ENCODE peak calls at places on chromosomes 5 and 9, in six cellular contexts. O is ovary, T is uterus, U is lower leg skin, Z is breast epithelium, H is testis. N is an unnamed sample.

GRCh38 chr5:9869616-9870288 is 239.6 kb upstream of the TAS2R1 start:
- DNase-seq in U (no peak), T (no peak), Z (no peak), H (no peak), O (no peak), N (no peak)

GRCh38 chr9:76704601-76705204 is 59.5 kb upstream of the PCA3 start:
- DNase-seq in Z (no peak), U (no peak), O (no peak), T (no peak), H (no peak), N (peak)

GRCh38 chr9:28999806-29000205 is 1426.5 kb upstream of the C9orf72 start:
- DNase-seq in T (no peak), H (no peak), U (no peak), Z (no peak), O (no peak), N (no peak)

GRCh38 chr9:78215706-78216105 is 20.2 kb upstream of the CEP78 start:
- DNase-seq in Z (no peak), O (no peak), T (no peak), U (no peak), H (no peak), N (no peak)

GRCh38 chr9:3708751-3709150 is 182.9 kb upstream of the RFX3 start:
- DNase-seq in O (no peak), H (peak), T (no peak), U (no peak), Z (no peak), N (no peak)

GRCh38 chr5:180611140-180611850 is 20.0 kb upstream of the SCGB3A1 start:
- DNase-seq in H (no peak), Z (no peak), U (no peak), O (no peak), T (no peak), N (no peak)

GRCh38 chr9:124209774-124210173 is 48.0 kb upstream of the NEK6 start:
- DNase-seq in T (no peak), H (no peak), Z (no peak), O (no peak), U (no peak), N (no peak)

GRCh38 chr5:10248378-10249260 is 1.1 kb downstream of the ATPSCKMT start:
- DNase-seq in O (peak), H (no peak), U (no peak), T (no peak), Z (no peak), N (peak)

GRCh38 chr5:172905771-172906170 is 53.5 kb upstream of the RPL26L1 start:
- DNase-seq in T (no peak), U (no peak), H (no peak), O (no peak), Z (no peak), N (no peak)

DNA sequence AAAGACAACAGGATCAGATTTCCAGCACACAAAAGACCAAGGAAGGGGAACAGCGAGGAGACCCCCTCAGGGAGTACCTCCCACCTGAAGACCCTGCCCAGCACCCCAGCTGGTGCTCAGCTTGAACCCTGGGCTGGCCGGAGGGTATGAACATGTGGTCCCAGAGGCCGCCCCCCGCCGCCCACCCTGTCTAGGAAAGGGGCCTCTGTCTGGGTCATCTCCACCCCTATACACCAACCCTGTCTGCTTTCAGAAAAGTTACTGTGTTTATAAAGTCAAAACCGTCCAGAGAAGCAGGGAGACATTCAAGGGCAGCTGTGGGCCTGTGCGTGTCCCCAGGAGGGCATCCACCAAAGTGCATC is 72.2 kb downstream of the ADAMTS2 start:
- DNase-seq in U (peak), T (peak), Z (no peak), H (no peak), O (no peak), N (no peak)
- TF ChIP-seq POLR2A in U (no peak), T (no peak), Z (no peak), H (no peak), O (no peak), N (no peak)

DNA sequence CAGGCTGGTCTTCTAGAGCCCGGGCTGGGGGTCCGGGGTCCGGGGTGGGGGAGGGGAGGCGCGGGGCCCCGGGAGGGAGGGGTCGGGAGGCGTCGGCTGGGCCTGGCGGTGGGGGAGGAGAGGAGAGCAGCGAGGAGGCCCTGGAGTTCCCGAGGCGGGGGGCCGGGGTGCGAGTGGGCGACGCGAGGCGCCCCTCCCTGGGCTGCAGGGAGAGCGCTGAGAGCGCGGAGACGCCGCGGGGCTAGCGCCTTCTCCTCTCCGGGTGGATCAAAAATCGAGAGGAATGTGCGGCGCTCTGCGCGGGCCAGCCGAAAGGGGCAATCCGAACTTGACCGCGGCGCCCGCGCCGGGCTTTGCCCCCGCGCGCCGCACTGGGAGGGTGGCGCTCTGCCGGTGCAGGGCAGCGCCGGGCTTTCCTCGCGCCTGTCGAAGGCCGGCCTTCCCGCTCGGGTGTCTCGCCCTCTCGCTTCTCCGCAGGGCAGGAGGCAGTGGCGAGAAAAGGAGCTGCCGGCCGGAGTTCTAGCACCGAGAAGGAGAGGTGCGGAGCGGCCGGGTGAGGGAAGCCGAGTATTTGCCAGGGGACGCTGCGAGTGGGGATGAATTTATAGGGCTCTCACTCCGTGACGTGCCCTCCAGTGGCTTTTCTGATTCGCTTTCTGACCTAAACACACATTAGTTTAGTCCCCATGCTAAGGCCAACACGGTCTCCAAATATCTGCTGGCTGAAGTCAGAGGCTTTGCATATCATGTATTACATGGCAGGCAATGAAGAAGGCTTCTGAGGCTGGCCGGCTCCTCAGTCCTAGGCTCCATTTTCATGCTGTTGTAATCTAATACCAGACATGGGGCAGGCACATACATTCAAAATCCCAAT is at the start of gene GDNF:
- DNase-seq in H (peak), U (no peak), Z (no peak), O (peak), T (no peak), N (no peak)
- TF ChIP-seq POLR2A in H (no peak), U (no peak), Z (no peak), O (no peak), T (no peak), N (no peak)

DNA sequence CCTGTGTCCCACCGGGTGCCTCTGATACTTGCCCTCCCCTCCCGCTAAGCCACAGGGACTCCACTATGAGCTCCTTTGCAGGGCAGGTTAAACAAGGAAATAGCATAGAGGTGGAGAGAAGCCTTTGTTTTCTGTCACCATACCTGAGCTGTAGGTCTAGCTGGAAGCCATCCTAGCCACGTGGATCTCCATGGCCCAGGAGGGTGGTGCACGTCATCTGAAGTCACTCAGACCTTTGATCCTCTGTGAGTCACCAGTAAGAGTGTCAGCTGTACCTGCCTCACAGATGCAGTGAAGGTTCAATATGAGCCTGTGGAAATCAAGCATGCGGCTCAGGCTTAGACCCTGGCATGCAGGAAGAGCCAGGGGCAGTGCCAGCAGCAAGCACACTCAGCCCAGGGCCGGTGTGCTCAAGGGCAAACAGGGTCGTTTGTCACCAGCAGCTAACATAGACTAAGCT is 55.1 kb downstream of the ASS1 start:
- DNase-seq in O (no peak), Z (no peak), U (no peak), T (no peak), H (no peak), N (no peak)
- TF ChIP-seq POLR2A in O (no peak), Z (no peak), U (no peak), T (no peak), H (no peak), N (no peak)

GRCh38 chr5:140548300-140548688 is 832 bp downstream of the EIF4EBP3 start:
- DNase-seq in T (no peak), H (no peak), U (no peak), Z (no peak), O (no peak), N (no peak)
- TF ChIP-seq POLR2A in T (no peak), H (no peak), U (no peak), Z (no peak), O (no peak), N (no peak)

GRCh38 chr5:126777257-126777973 is 479 bp downstream of the LMNB1 start:
- DNase-seq in O (peak), Z (peak), H (peak), U (peak), T (peak), N (peak)
- TF ChIP-seq POLR2A in O (no peak), Z (no peak), H (no peak), U (no peak), T (no peak), N (no peak)

GRCh38 chr5:59039003-59039295 is 456.1 kb downstream of the RAB3C start:
- DNase-seq in U (no peak), T (no peak), O (no peak), Z (no peak), H (no peak), N (peak)

GRCh38 chr5:59038169-59039002 is 455.5 kb downstream of the RAB3C start:
- DNase-seq in H (peak), O (no peak), U (no peak), Z (no peak), T (no peak), N (no peak)

GRCh38 chr5:59040007-59040803 is 457.3 kb downstream of the RAB3C start:
- DNase-seq in Z (no peak), O (no peak), U (no peak), T (no peak), H (no peak), N (no peak)

GRCh38 chr5:59040804-59041201 is 457.9 kb downstream of the RAB3C start:
- DNase-seq in O (no peak), H (no peak), U (no peak), T (no peak), Z (no peak), N (no peak)

GRCh38 chr5:59039296-59040006 is 456.6 kb downstream of the RAB3C start:
- DNase-seq in H (peak), Z (peak), T (peak), O (peak), U (peak), N (peak)
- TF ChIP-seq POLR2A in H (no peak), Z (no peak), T (no peak), O (no peak), U (no peak), N (no peak)

GRCh38 chr9:91452844-91453243 is 29.2 kb upstream of the NFIL3 start:
- DNase-seq in Z (no peak), T (no peak), O (no peak), H (no peak), U (no peak), N (no peak)

GRCh38 chr9:91451431-91452270 is 28.0 kb upstream of the NFIL3 start:
- DNase-seq in O (no peak), H (no peak), U (no peak), T (no peak), Z (no peak), N (no peak)
- TF ChIP-seq POLR2A in O (no peak), H (no peak), U (no peak), T (no peak), Z (no peak), N (no peak)

GRCh38 chr9:99266136-99267023 is 44.3 kb downstream of the SEC61B start:
- DNase-seq in T (peak), Z (peak), O (peak), U (peak), H (peak), N (peak)
- TF ChIP-seq POLR2A in T (no peak), Z (no peak), O (no peak), U (no peak), H (no peak), N (no peak)

N was measured in erythroblast.